ENCODE peak calls at places on chromosomes 13 and 19, in five cellular contexts. One of them, this sample, is unnamed.

GRCh38 chr13:99655351-99656091 is 154.2 kb downstream of the TM9SF2 start:
- DNase-seq in hepatic stellate cell: no peak
- DNase-seq in activated T-cell treated with anti-CD3 and anti-CD28 coated beads for 1 hour: no peak
- DNase-seq in lower lobe of right lung: no peak
- DNase-seq in brain microvascular endothelial cell: peak
- DNase-seq in this sample: no peak

GRCh38 chr13:30071890-30072817 is 221.7 kb upstream of the UBL3 start:
- DNase-seq in hepatic stellate cell: no peak
- DNase-seq in activated T-cell treated with anti-CD3 and anti-CD28 coated beads for 1 hour: no peak
- DNase-seq in lower lobe of right lung: peak
- DNase-seq in brain microvascular endothelial cell: no peak
- DNase-seq in this sample: no peak

GRCh38 chr13:100442095-100442832 is 146.3 kb downstream of the GGACT start:
- DNase-seq in hepatic stellate cell: no peak
- DNase-seq in activated T-cell treated with anti-CD3 and anti-CD28 coated beads for 1 hour: no peak
- DNase-seq in lower lobe of right lung: no peak
- DNase-seq in brain microvascular endothelial cell: no peak
- DNase-seq in this sample: no peak

GRCh38 chr19:49591731-49592485 is 926 bp downstream of the PRR12 start:
- DNase-seq in hepatic stellate cell: peak
- DNase-seq in activated T-cell treated with anti-CD3 and anti-CD28 coated beads for 1 hour: peak
- DNase-seq in lower lobe of right lung: peak
- DNase-seq in brain microvascular endothelial cell: peak
- DNase-seq in this sample: peak

GRCh38 chr13:104843328-104843727 is 1692.1 kb downstream of the EFNB2 start:
- DNase-seq in hepatic stellate cell: no peak
- DNase-seq in activated T-cell treated with anti-CD3 and anti-CD28 coated beads for 1 hour: no peak
- DNase-seq in lower lobe of right lung: no peak
- DNase-seq in brain microvascular endothelial cell: no peak
- DNase-seq in this sample: no peak

GRCh38 chr19:46659151-46660007 is 1.6 kb downstream of the DACT3 start:
- DNase-seq in hepatic stellate cell: peak
- DNase-seq in activated T-cell treated with anti-CD3 and anti-CD28 coated beads for 1 hour: no peak
- DNase-seq in lower lobe of right lung: peak
- DNase-seq in brain microvascular endothelial cell: no peak
- DNase-seq in this sample: peak

GRCh38 chr19:12669272-12670158 is 2.9 kb downstream of the WDR83 start:
- DNase-seq in hepatic stellate cell: peak
- DNase-seq in activated T-cell treated with anti-CD3 and anti-CD28 coated beads for 1 hour: peak
- DNase-seq in lower lobe of right lung: peak
- DNase-seq in brain microvascular endothelial cell: peak
- DNase-seq in this sample: peak

GRCh38 chr13:35720290-35720689 is 243.8 kb upstream of the MAB21L1 start:
- DNase-seq in hepatic stellate cell: no peak
- DNase-seq in activated T-cell treated with anti-CD3 and anti-CD28 coated beads for 1 hour: no peak
- DNase-seq in lower lobe of right lung: no peak
- DNase-seq in brain microvascular endothelial cell: no peak
- DNase-seq in this sample: no peak

GRCh38 chr19:18637644-18638630 is 1.1 kb downstream of the KLHL26 start:
- DNase-seq in hepatic stellate cell: no peak
- DNase-seq in activated T-cell treated with anti-CD3 and anti-CD28 coated beads for 1 hour: no peak
- DNase-seq in lower lobe of right lung: no peak
- DNase-seq in brain microvascular endothelial cell: no peak
- DNase-seq in this sample: no peak

GRCh38 chr19:27828781-27829275 is 1384.1 kb downstream of the UQCRFS1 start:
- DNase-seq in hepatic stellate cell: no peak
- DNase-seq in activated T-cell treated with anti-CD3 and anti-CD28 coated beads for 1 hour: no peak
- DNase-seq in lower lobe of right lung: no peak
- DNase-seq in brain microvascular endothelial cell: no peak
- DNase-seq in this sample: no peak

GRCh38 chr19:36046443-36047050 is 7.5 kb downstream of the THAP8 start:
- DNase-seq in hepatic stellate cell: no peak
- DNase-seq in activated T-cell treated with anti-CD3 and anti-CD28 coated beads for 1 hour: no peak
- DNase-seq in lower lobe of right lung: no peak
- DNase-seq in brain microvascular endothelial cell: no peak
- DNase-seq in this sample: no peak

GRCh38 chr19:21848706-21849105 is 12.7 kb upstream of the ZNF43 start:
- DNase-seq in hepatic stellate cell: no peak
- DNase-seq in activated T-cell treated with anti-CD3 and anti-CD28 coated beads for 1 hour: no peak
- DNase-seq in lower lobe of right lung: no peak
- DNase-seq in brain microvascular endothelial cell: peak
- DNase-seq in this sample: no peak

GRCh38 chr19:20858218-20858617 is 64.8 kb upstream of the ZNF85 start:
- DNase-seq in hepatic stellate cell: no peak
- DNase-seq in activated T-cell treated with anti-CD3 and anti-CD28 coated beads for 1 hour: no peak
- DNase-seq in lower lobe of right lung: no peak
- DNase-seq in brain microvascular endothelial cell: no peak
- DNase-seq in this sample: no peak

GRCh38 chr19:37855098-37855497 is 51.3 kb downstream of the WDR87 start:
- DNase-seq in hepatic stellate cell: peak
- DNase-seq in activated T-cell treated with anti-CD3 and anti-CD28 coated beads for 1 hour: peak
- DNase-seq in lower lobe of right lung: peak
- DNase-seq in brain microvascular endothelial cell: peak
- DNase-seq in this sample: no peak

GRCh38 chr19:15091918-15092753 is 10.1 kb downstream of the OR1I1 start:
- DNase-seq in hepatic stellate cell: no peak
- DNase-seq in activated T-cell treated with anti-CD3 and anti-CD28 coated beads for 1 hour: peak
- DNase-seq in lower lobe of right lung: no peak
- DNase-seq in brain microvascular endothelial cell: peak
- DNase-seq in this sample: peak

GRCh38 chr13:39341238-39341637 is 261.8 kb downstream of the LHFPL6 start:
- DNase-seq in hepatic stellate cell: no peak
- DNase-seq in activated T-cell treated with anti-CD3 and anti-CD28 coated beads for 1 hour: no peak
- DNase-seq in lower lobe of right lung: no peak
- DNase-seq in brain microvascular endothelial cell: no peak
- DNase-seq in this sample: no peak

GRCh38 chr13:75876371-75877050 is 240.4 kb downstream of the LMO7 start:
- DNase-seq in hepatic stellate cell: peak
- DNase-seq in activated T-cell treated with anti-CD3 and anti-CD28 coated beads for 1 hour: peak
- DNase-seq in lower lobe of right lung: no peak
- DNase-seq in brain microvascular endothelial cell: peak
- DNase-seq in this sample: peak

GRCh38 chr19:13790354-13790753 is 4.9 kb upstream of the ZSWIM4 start:
- DNase-seq in hepatic stellate cell: no peak
- DNase-seq in activated T-cell treated with anti-CD3 and anti-CD28 coated beads for 1 hour: no peak
- DNase-seq in lower lobe of right lung: no peak
- DNase-seq in brain microvascular endothelial cell: peak
- DNase-seq in this sample: no peak

GRCh38 chr13:63567031-63567430 is 2151.4 kb upstream of the PCDH20 start:
- DNase-seq in hepatic stellate cell: no peak
- DNase-seq in activated T-cell treated with anti-CD3 and anti-CD28 coated beads for 1 hour: no peak
- DNase-seq in lower lobe of right lung: no peak
- DNase-seq in brain microvascular endothelial cell: no peak
- DNase-seq in this sample: no peak

This sample was measured in neural crest cell.